ENCODE peak calls at places on chromosome 7, in seven cellular contexts. D is lower leg skin; X is cerebellum; H is AG08395; E is bronchial epithelial cell; I is central memory CD4-positive, alpha-beta T cell; P is naive thymus-derived CD8-positive, alpha-beta T cell. F is an unnamed sample.

GRCh38 chr7:30702200-30702599 is 19.9 kb upstream of the CRHR2 start:
- DNase-seq in D (no peak), H (no peak), X (no peak), I (peak; percentile 33), P (peak; percentile 18), E (peak; percentile 4), F (no peak)

GRCh38 chr7:28481131-28481926 is 69.0 kb downstream of the CREB5 start:
- DNase-seq in D (no peak), E (no peak), I (no peak), X (no peak), H (no peak), P (no peak), F (no peak)

GRCh38 chr7:19754521-19755116 is 18.8 kb downstream of the TMEM196 start:
- DNase-seq in X (no peak), H (peak; percentile 13), E (peak; percentile 64), I (peak; percentile 8), D (no peak), P (no peak), F (no peak)

GRCh38 chr7:10720042-10720441 is 253.6 kb upstream of the PHF14 start:
- DNase-seq in D (no peak), P (no peak), I (no peak), E (no peak), H (no peak), X (no peak), F (no peak)

GRCh38 chr7:112056409-112056808 is 149.8 kb downstream of the DOCK4 start:
- DNase-seq in H (no peak), E (peak; percentile 93), I (no peak), D (no peak), X (no peak), P (no peak), F (no peak)

GRCh38 chr7:50190772-50191171 is 97.7 kb upstream of the ZPBP start:
- DNase-seq in H (no peak), E (no peak), P (no peak), X (peak; percentile 78), D (no peak), I (no peak), F (no peak)

GRCh38 chr7:47392241-47392759 is 189.6 kb downstream of the TNS3 start:
- DNase-seq in H (peak; percentile 95), X (peak; percentile 67), D (peak; percentile 88), I (no peak), E (no peak), P (no peak), F (no peak)

GRCh38 chr7:92557808-92558362 is 29.3 kb downstream of the RBM48 start:
- DNase-seq in X (no peak), P (no peak), I (no peak), E (no peak), D (no peak), H (no peak), F (no peak)

GRCh38 chr7:71131753-71132520 is at the start of gene GALNT17:
- DNase-seq in X (peak; percentile 47), E (no peak), D (no peak), P (no peak), I (no peak), H (no peak), F (no peak)

GRCh38 chr7:146116452-146117219 is at the start of gene CNTNAP2:
- DNase-seq in D (no peak), P (no peak), I (no peak), E (no peak), H (peak; percentile 2), X (no peak), F (no peak)

GRCh38 chr7:15889501-15889900 is 203.0 kb upstream of the MEOX2 start:
- DNase-seq in P (no peak), I (no peak), D (no peak), X (no peak), H (peak; percentile 19), E (peak; percentile 3), F (no peak)

GRCh38 chr7:73557397-73558257 is at the start of gene BCL7B:
- DNase-seq in P (peak; percentile 66), H (peak; percentile 99), I (peak; percentile 81), E (peak; percentile 27), D (peak; percentile 93), X (peak; percentile 92), F (peak; percentile 93)

GRCh38 chr7:107994366-107994765 is 8.6 kb downstream of the LAMB1 start:
- DNase-seq in X (no peak), D (no peak), E (no peak), P (no peak), I (no peak), H (no peak), F (no peak)

GRCh38 chr7:30870821-30871518 is 40.7 kb upstream of the AQP1 start:
- DNase-seq in H (no peak), I (no peak), P (no peak), E (no peak), D (no peak), X (no peak), F (no peak)

GRCh38 chr7:1045727-1046063 is 1.3 kb downstream of the GPR146 start:
- DNase-seq in D (no peak), E (no peak), I (no peak), X (no peak), P (no peak), H (no peak), F (no peak)

GRCh38 chr7:101560856-101561255 is 68.2 kb downstream of the MYL10 start:
- DNase-seq in I (no peak), X (no peak), P (no peak), E (no peak), H (no peak), D (peak; percentile 72), F (no peak)

GRCh38 chr7:125423444-125424155 is 494.0 kb upstream of the POT1 start:
- DNase-seq in H (no peak), E (peak; percentile 95), X (no peak), P (no peak), D (no peak), I (no peak), F (no peak)

GRCh38 chr7:92092210-92092609 is 42.1 kb downstream of the CYP51A1 start:
- DNase-seq in I (no peak), H (no peak), P (no peak), E (no peak), D (no peak), X (no peak), F (no peak)

GRCh38 chr7:135406908-135407307 is 103.0 kb downstream of the CNOT4 start:
- DNase-seq in I (no peak), D (no peak), E (no peak), H (no peak), X (no peak), P (no peak), F (no peak)

GRCh38 chr7:128067983-128068382 is 36.7 kb upstream of the LRRC4 start:
- DNase-seq in D (no peak), E (no peak), I (no peak), X (no peak), P (no peak), H (no peak), F (no peak)

GRCh38 chr7:69994907-69995542 is 396.8 kb downstream of the AUTS2 start:
- DNase-seq in H (no peak), D (no peak), X (no peak), I (no peak), P (no peak), E (no peak), F (no peak)

GRCh38 chr7:712601-713457 is 13.7 kb upstream of the DNAAF5 start:
- DNase-seq in P (no peak), D (peak; percentile 81), E (no peak), I (no peak), H (no peak), X (no peak), F (no peak)

GRCh38 chr7:69429817-69430501 is 168.3 kb upstream of the AUTS2 start:
- DNase-seq in P (no peak), I (no peak), D (no peak), H (peak; percentile 66), E (no peak), X (peak; percentile 32), F (no peak)

GRCh38 chr7:80347173-80347572 is 164.7 kb downstream of the GNAT3 start:
- DNase-seq in D (no peak), P (no peak), E (peak; percentile 20), I (no peak), H (peak; percentile 32), X (no peak), F (no peak)